ENCODE peak calls at places on chromosomes 6 and 20, in five cellular contexts. One of them, this sample, is unnamed.

GRCh38 chr6:133551847-133552331 is 310.7 kb downstream of the EYA4 start:
- DNase-seq in HepG2: no peak
- DNase-seq in A549: peak
- DNase-seq in K562: no peak
- DNase-seq in H1: no peak
- DNase-seq in this sample: no peak

GRCh38 chr6:129398764-129399163 is 311.2 kb downstream of the ARHGAP18 start:
- DNase-seq in HepG2: no peak
- DNase-seq in A549: no peak
- DNase-seq in K562: no peak
- DNase-seq in H1: no peak
- DNase-seq in this sample: no peak

GRCh38 chr6:3929281-3929798 is 80.2 kb downstream of the FAM50B start:
- DNase-seq in HepG2: no peak
- DNase-seq in A549: no peak
- DNase-seq in K562: no peak
- DNase-seq in H1: no peak
- DNase-seq in this sample: no peak

GRCh38 chr6:8705435-8706020 is 270.2 kb upstream of the SLC35B3 start:
- DNase-seq in HepG2: no peak
- DNase-seq in A549: no peak
- DNase-seq in K562: no peak
- DNase-seq in H1: no peak
- DNase-seq in this sample: no peak

GRCh38 chr6:129744201-129744879 is 34.4 kb upstream of the ARHGAP18 start:
- DNase-seq in HepG2: peak
- DNase-seq in A549: peak
- DNase-seq in K562: no peak
- DNase-seq in H1: no peak
- DNase-seq in this sample: peak

GRCh38 chr6:139721924-139722323 is 347.5 kb upstream of the CITED2 start:
- DNase-seq in HepG2: no peak
- DNase-seq in A549: no peak
- DNase-seq in K562: no peak
- DNase-seq in H1: no peak
- DNase-seq in this sample: no peak

GRCh38 chr20:50321797-50322480 is 131.3 kb downstream of the CEBPB start:
- DNase-seq in HepG2: no peak
- DNase-seq in A549: no peak
- DNase-seq in K562: no peak
- DNase-seq in H1: no peak
- DNase-seq in this sample: no peak

GRCh38 chr6:44859901-44860410 is 468.2 kb upstream of the RUNX2 start:
- DNase-seq in HepG2: no peak
- DNase-seq in A549: no peak
- DNase-seq in K562: no peak
- DNase-seq in H1: no peak
- DNase-seq in this sample: no peak

GRCh38 chr6:164345856-164346496 is 931.5 kb downstream of the QKI start:
- DNase-seq in HepG2: no peak
- DNase-seq in A549: no peak
- DNase-seq in K562: no peak
- DNase-seq in H1: no peak
- DNase-seq in this sample: no peak

GRCh38 chr6:34529665-34530327 is 26.3 kb downstream of the SPDEF start:
- DNase-seq in HepG2: peak
- DNase-seq in A549: peak
- DNase-seq in K562: no peak
- DNase-seq in H1: no peak
- DNase-seq in this sample: no peak

GRCh38 chr6:14464716-14465115 is 347.1 kb downstream of the CD83 start:
- DNase-seq in HepG2: no peak
- DNase-seq in A549: no peak
- DNase-seq in K562: no peak
- DNase-seq in H1: no peak
- DNase-seq in this sample: no peak

GRCh38 chr6:87431263-87431662 is 23.5 kb downstream of the CFAP206 start:
- DNase-seq in HepG2: no peak
- DNase-seq in A549: peak
- DNase-seq in K562: no peak
- DNase-seq in H1: no peak
- DNase-seq in this sample: no peak

GRCh38 chr20:10357061-10357708 is 76.8 kb downstream of the MKKS start:
- DNase-seq in HepG2: no peak
- DNase-seq in A549: peak
- DNase-seq in K562: no peak
- DNase-seq in H1: no peak
- DNase-seq in this sample: peak

GRCh38 chr20:14888172-14888571 is 550.8 kb upstream of the FLRT3 start:
- DNase-seq in HepG2: no peak
- DNase-seq in A549: no peak
- DNase-seq in K562: no peak
- DNase-seq in H1: no peak
- DNase-seq in this sample: no peak

GRCh38 chr6:112296122-112296521 is 41.8 kb upstream of the LAMA4 start:
- DNase-seq in HepG2: peak
- DNase-seq in A549: peak
- DNase-seq in K562: peak
- DNase-seq in H1: no peak
- DNase-seq in this sample: peak

GRCh38 chr6:153511896-153512496 is 380.9 kb upstream of the RGS17 start:
- DNase-seq in HepG2: peak
- DNase-seq in A549: peak
- DNase-seq in K562: peak
- DNase-seq in H1: no peak
- DNase-seq in this sample: peak

GRCh38 chr6:20564269-20564668 is 30.0 kb downstream of the CDKAL1 start:
- DNase-seq in HepG2: no peak
- DNase-seq in A549: peak
- DNase-seq in K562: peak
- DNase-seq in H1: no peak
- DNase-seq in this sample: peak

GRCh38 chr6:135179920-135180457 is 1.1 kb upstream of the MYB start:
- DNase-seq in HepG2: no peak
- DNase-seq in A549: no peak
- DNase-seq in K562: no peak
- DNase-seq in H1: no peak
- DNase-seq in this sample: no peak

GRCh38 chr20:13220857-13221297 is at the start of gene ISM1:
- DNase-seq in HepG2: no peak
- DNase-seq in A549: peak
- DNase-seq in K562: no peak
- DNase-seq in H1: no peak
- DNase-seq in this sample: no peak

GRCh38 chr6:31128093-31128676 is 7.9 kb upstream of the CDSN start:
- DNase-seq in HepG2: peak
- DNase-seq in A549: peak
- DNase-seq in K562: peak
- DNase-seq in H1: no peak
- DNase-seq in this sample: peak

GRCh38 chr6:15365273-15365687 is 119.4 kb downstream of the JARID2 start:
- DNase-seq in HepG2: no peak
- DNase-seq in A549: peak
- DNase-seq in K562: peak
- DNase-seq in H1: no peak
- DNase-seq in this sample: peak

GRCh38 chr6:165478581-165478980 is 169.2 kb upstream of the C6orf118 start:
- DNase-seq in HepG2: no peak
- DNase-seq in A549: no peak
- DNase-seq in K562: no peak
- DNase-seq in H1: no peak
- DNase-seq in this sample: no peak

GRCh38 chr6:63502165-63502564 is 70.1 kb upstream of the LOC128125822 start:
- DNase-seq in HepG2: no peak
- DNase-seq in A549: no peak
- DNase-seq in K562: no peak
- DNase-seq in H1: no peak
- DNase-seq in this sample: no peak

GRCh38 chr6:151009576-151009975 is 144.1 kb downstream of the MTHFD1L start:
- DNase-seq in HepG2: no peak
- DNase-seq in A549: no peak
- DNase-seq in K562: no peak
- DNase-seq in H1: peak
- DNase-seq in this sample: no peak

GRCh38 chr6:101845621-101846020 is 452.1 kb downstream of the GRIK2 start:
- DNase-seq in HepG2: no peak
- DNase-seq in A549: no peak
- DNase-seq in K562: no peak
- DNase-seq in H1: no peak
- DNase-seq in this sample: no peak

GRCh38 chr6:108945686-108946158 is 97.5 kb downstream of the ARMC2 start:
- DNase-seq in HepG2: no peak
- DNase-seq in A549: no peak
- DNase-seq in K562: no peak
- DNase-seq in H1: no peak
- DNase-seq in this sample: no peak

GRCh38 chr20:17228624-17229061 is 1.8 kb downstream of the PCSK2 start:
- DNase-seq in HepG2: no peak
- DNase-seq in A549: no peak
- DNase-seq in K562: no peak
- DNase-seq in H1: no peak
- DNase-seq in this sample: no peak

GRCh38 chr6:87066449-87067288 is 28.2 kb downstream of the CGA start:
- DNase-seq in HepG2: peak
- DNase-seq in A549: peak
- DNase-seq in K562: peak
- DNase-seq in H1: no peak
- DNase-seq in this sample: peak

GRCh38 chr6:36126553-36127458 is 3.5 kb upstream of the MAPK13 start:
- DNase-seq in HepG2: peak
- DNase-seq in A549: peak
- DNase-seq in K562: no peak
- DNase-seq in H1: no peak
- DNase-seq in this sample: peak

GRCh38 chr20:5353624-5354496 is 37.1 kb upstream of the PROKR2 start:
- DNase-seq in HepG2: no peak
- DNase-seq in A549: peak
- DNase-seq in K562: no peak
- DNase-seq in H1: no peak
- DNase-seq in this sample: peak

GRCh38 chr6:52377538-52378221 is 15.7 kb downstream of the PAQR8 start:
- DNase-seq in HepG2: no peak
- DNase-seq in A549: no peak
- DNase-seq in K562: no peak
- DNase-seq in H1: no peak
- DNase-seq in this sample: no peak

GRCh38 chr6:44966449-44967091 is 361.6 kb upstream of the RUNX2 start:
- DNase-seq in HepG2: peak
- DNase-seq in A549: peak
- DNase-seq in K562: peak
- DNase-seq in H1: no peak
- DNase-seq in this sample: peak

GRCh38 chr6:29510202-29510601 is 22.4 kb upstream of the MAS1L start:
- DNase-seq in HepG2: peak
- DNase-seq in A549: no peak
- DNase-seq in K562: no peak
- DNase-seq in H1: no peak
- DNase-seq in this sample: no peak

GRCh38 chr6:106918128-106918527 is 56.4 kb downstream of the CD24 start:
- DNase-seq in HepG2: no peak
- DNase-seq in A549: no peak
- DNase-seq in K562: no peak
- DNase-seq in H1: no peak
- DNase-seq in this sample: no peak

GRCh38 chr6:144582939-144583613 is 297.9 kb downstream of the UTRN start:
- DNase-seq in HepG2: no peak
- DNase-seq in A549: no peak
- DNase-seq in K562: peak
- DNase-seq in H1: no peak
- DNase-seq in this sample: no peak

GRCh38 chr6:95387845-95388244 is 189.5 kb upstream of the MANEA start:
- DNase-seq in HepG2: no peak
- DNase-seq in A549: no peak
- DNase-seq in K562: no peak
- DNase-seq in H1: no peak
- DNase-seq in this sample: no peak
- TF ChIP-seq MAX in HepG2: no peak
- TF ChIP-seq MAX in A549: no peak
- TF ChIP-seq MAX in K562: no peak
- TF ChIP-seq MAX in H1: no peak
- TF ChIP-seq MAX in this sample: no peak

DNA sequence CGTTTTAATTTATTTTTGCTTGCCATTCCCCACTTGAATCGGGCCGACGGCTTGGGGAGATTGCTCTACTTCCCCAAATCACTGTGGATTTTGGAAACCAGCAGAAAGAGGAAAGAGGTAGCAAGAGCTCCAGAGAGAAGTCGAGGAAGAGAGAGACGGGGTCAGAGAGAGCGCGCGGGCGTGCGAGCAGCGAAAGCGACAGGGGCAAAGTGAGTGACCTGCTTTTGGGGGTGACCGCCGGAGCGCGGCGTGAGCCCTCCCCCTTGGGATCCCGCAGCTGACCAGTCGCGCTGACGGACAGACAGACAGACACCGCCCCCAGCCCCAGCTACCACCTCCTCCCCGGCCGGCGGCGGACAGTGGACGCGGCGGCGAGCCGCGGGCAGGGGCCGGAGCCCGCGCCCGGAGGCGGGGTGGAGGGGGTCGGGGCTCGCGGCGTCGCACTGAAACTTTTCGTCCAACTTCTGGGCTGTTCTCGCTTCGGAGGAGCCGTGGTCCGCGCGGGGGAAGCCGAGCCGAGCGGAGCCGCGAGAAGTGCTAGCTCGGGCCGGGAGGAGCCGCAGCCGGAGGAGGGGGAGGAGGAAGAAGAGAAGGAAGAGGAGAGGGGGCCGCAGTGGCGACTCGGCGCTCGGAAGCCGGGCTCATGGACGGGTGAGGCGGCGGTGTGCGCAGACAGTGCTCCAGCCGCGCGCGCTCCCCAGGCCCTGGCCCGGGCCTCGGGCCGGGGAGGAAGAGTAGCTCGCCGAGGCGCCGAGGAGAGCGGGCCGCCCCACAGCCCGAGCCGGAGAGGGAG is 602 bp downstream of the VEGFA start:
- DNase-seq in HepG2: peak
- DNase-seq in A549: peak
- DNase-seq in K562: peak
- DNase-seq in H1: no peak
- DNase-seq in this sample: peak
- H3K4me2 ChIP-seq in HepG2: peak
- H3K4me2 ChIP-seq in A549: peak
- H3K4me2 ChIP-seq in K562: peak
- H3K4me2 ChIP-seq in H1: peak
- H3K4me2 ChIP-seq in this sample: peak

GRCh38 chr20:38143238-38143645 is 21.8 kb downstream of the TGM2 start:
- DNase-seq in HepG2: peak
- DNase-seq in A549: peak
- DNase-seq in K562: no peak
- DNase-seq in H1: no peak
- DNase-seq in this sample: no peak
- TF ChIP-seq JUN in HepG2: peak
- TF ChIP-seq JUN in A549: peak
- TF ChIP-seq JUN in K562: no peak
- TF ChIP-seq JUN in H1: no peak
- TF ChIP-seq JUN in this sample: no peak

GRCh38 chr6:10481101-10481500 is 40.0 kb upstream of the GCNT2 start:
- DNase-seq in HepG2: no peak
- DNase-seq in A549: no peak
- DNase-seq in K562: no peak
- DNase-seq in H1: no peak
- DNase-seq in this sample: no peak
- TF ChIP-seq MAX in HepG2: no peak
- TF ChIP-seq MAX in A549: no peak
- TF ChIP-seq MAX in K562: no peak
- TF ChIP-seq MAX in H1: no peak
- TF ChIP-seq MAX in this sample: no peak